ENCODE peak calls at places on chromosome 5, in seven cellular contexts. C is BE2C, G is T-helper 2 cell, O is ascending aorta, L is mesendoderm, I is A172, K is amygdala. Q is an unnamed sample.

GRCh38 chr5:21802869-21803490 is 1050.2 kb downstream of the CDH12 start:
- DNase-seq in C (no peak), G (no peak), O (no peak), L (peak), I (peak), K (no peak), Q (no peak)

GRCh38 chr5:44275908-44276307 is 113.3 kb downstream of the FGF10 start:
- DNase-seq in C (no peak), G (no peak), O (no peak), L (no peak), I (no peak), K (no peak), Q (no peak)

GRCh38 chr5:82358454-82358853 is 80.3 kb upstream of the RPS23 start:
- DNase-seq in C (no peak), G (no peak), O (no peak), L (no peak), I (no peak), K (no peak), Q (no peak)

GRCh38 chr5:141753143-141753970 is 71.3 kb upstream of the ARAP3 start:
- DNase-seq in C (no peak), G (no peak), O (no peak), L (no peak), I (no peak), K (no peak), Q (no peak)

GRCh38 chr5:14577964-14578363 is 3.6 kb upstream of the OTULINL start:
- DNase-seq in C (no peak), G (no peak), O (no peak), L (no peak), I (peak), K (no peak), Q (no peak)

GRCh38 chr5:119852140-119852539 is 222.8 kb downstream of the FAM170A start:
- DNase-seq in C (no peak), G (no peak), O (no peak), L (no peak), I (no peak), K (no peak), Q (no peak)

GRCh38 chr5:169567079-169567478 is 16.5 kb upstream of the SPDL1 start:
- DNase-seq in C (no peak), G (no peak), O (no peak), L (peak), I (peak), K (no peak), Q (no peak)

GRCh38 chr5:84403773-84404172 is 19.1 kb upstream of the EDIL3 start:
- DNase-seq in C (no peak), G (no peak), O (no peak), L (no peak), I (peak), K (no peak), Q (no peak)

GRCh38 chr5:135466178-135467050 is 14.3 kb upstream of the TIFAB start:
- DNase-seq in C (peak), G (no peak), O (peak), L (peak), I (peak), K (peak), Q (peak)

GRCh38 chr5:39092581-39093350 is 18.6 kb upstream of the RICTOR start:
- DNase-seq in C (no peak), G (no peak), O (no peak), L (no peak), I (peak), K (no peak), Q (no peak)

GRCh38 chr5:181149355-181149754 is 2.0 kb downstream of the OR2V2 start:
- DNase-seq in C (no peak), G (no peak), O (no peak), L (no peak), I (no peak), K (no peak), Q (no peak)

GRCh38 chr5:131916481-131916880 is 29.0 kb downstream of the MEIKIN start:
- DNase-seq in C (no peak), G (no peak), O (no peak), L (no peak), I (no peak), K (no peak), Q (no peak)

GRCh38 chr5:96431376-96432244 is 1.4 kb downstream of the PCSK1 start:
- DNase-seq in C (peak), G (no peak), O (no peak), L (peak), I (no peak), K (no peak), Q (no peak)

GRCh38 chr5:95591490-95591901 is 28.4 kb upstream of the GPR150 start:
- DNase-seq in C (no peak), G (no peak), O (no peak), L (no peak), I (peak), K (no peak), Q (no peak)

GRCh38 chr5:9765421-9765820 is 135.3 kb upstream of the TAS2R1 start:
- DNase-seq in C (peak), G (no peak), O (no peak), L (no peak), I (no peak), K (no peak), Q (no peak)

GRCh38 chr5:180007582-180007981 is 64.0 kb downstream of the RNF130 start:
- DNase-seq in C (no peak), G (no peak), O (no peak), L (peak), I (no peak), K (no peak), Q (no peak)

GRCh38 chr5:118611332-118611945 is 376.9 kb downstream of the DTWD2 start:
- DNase-seq in C (peak), G (no peak), O (no peak), L (peak), I (peak), K (no peak), Q (no peak)

GRCh38 chr5:91025956-91026355 is 357.2 kb downstream of the ARRDC3 start:
- DNase-seq in C (no peak), G (no peak), O (no peak), L (no peak), I (no peak), K (no peak), Q (no peak)

Q was measured in Right ventricle myocardium superior.